ENCODE peak calls at places on chromosomes 4 and X, in six cellular contexts. S is RWPE1, Q is hepatocyte, T is cardiac muscle cell, C is Caco-2, Y is right atrium auricular region. A is an unnamed sample.

GRCh38 chrX:34893741-34894140 is 48.9 kb upstream of the FAM47B start:
- DNase-seq in S (no peak), Q (no peak), T (peak; percentile 25), C (no peak), Y (no peak), A (no peak)

GRCh38 chrX:151852294-151852693 is 60.4 kb upstream of the MAGEA4 start:
- DNase-seq in S (no peak), Q (no peak), T (no peak), C (no peak), Y (no peak), A (no peak)

GRCh38 chrX:84187501-84188319 is at the start of gene RPS6KA6:
- DNase-seq in S (no peak), Q (peak; percentile 41), T (peak; percentile 40), C (peak; percentile 43), Y (no peak), A (peak; percentile 84)

GRCh38 chr4:101232074-101232776 is 115.1 kb downstream of the PPP3CA start:
- DNase-seq in S (peak; percentile 44), Q (peak; percentile 14), T (no peak), C (no peak), Y (no peak), A (peak; percentile 84)

GRCh38 chr4:1299301-1299860 is 9.7 kb downstream of the MAEA start:
- DNase-seq in S (no peak), Q (no peak), T (no peak), C (no peak), Y (no peak), A (no peak)

GRCh38 chr4:27861802-27862201 is 1001.2 kb downstream of the STIM2 start:
- DNase-seq in S (no peak), Q (no peak), T (no peak), C (no peak), Y (no peak), A (no peak)

GRCh38 chr4:41514765-41515481 is 23.0 kb upstream of the LIMCH1 start:
- DNase-seq in S (no peak), Q (no peak), T (no peak), C (no peak), Y (no peak), A (no peak)

GRCh38 chr4:47642985-47643745 is 158.1 kb downstream of the ATP10D start:
- DNase-seq in S (no peak), Q (no peak), T (no peak), C (no peak), Y (no peak), A (no peak)

GRCh38 chr4:108172231-108172779 is 3.6 kb upstream of the LEF1 start:
- DNase-seq in S (no peak), Q (peak; percentile 76), T (peak; percentile 66), C (peak; percentile 47), Y (no peak), A (no peak)

GRCh38 chrX:132214518-132214917 is 4.7 kb downstream of the RAP2C start:
- DNase-seq in S (no peak), Q (no peak), T (peak; percentile 24), C (no peak), Y (no peak), A (no peak)

GRCh38 chr4:97656034-97656720 is 487.1 kb downstream of the STPG2 start:
- DNase-seq in S (peak; percentile 65), Q (peak; percentile 23), T (no peak), C (no peak), Y (no peak), A (no peak)

GRCh38 chrX:133849676-133850075 is 135.7 kb downstream of the GPC3 start:
- DNase-seq in S (no peak), Q (no peak), T (no peak), C (no peak), Y (no peak), A (no peak)

GRCh38 chr4:153076861-153077260 is 127.4 kb upstream of the TRIM2 start:
- DNase-seq in S (no peak), Q (no peak), T (no peak), C (no peak), Y (no peak), A (no peak)

GRCh38 chr4:175542787-175543186 is 269.3 kb downstream of the GPM6A start:
- DNase-seq in S (no peak), Q (no peak), T (no peak), C (no peak), Y (no peak), A (no peak)

GRCh38 chrX:17635231-17635630 is 102.1 kb upstream of the SCML1 start:
- DNase-seq in S (no peak), Q (peak; percentile 45), T (peak; percentile 78), C (peak; percentile 77), Y (no peak), A (peak; percentile 88)

GRCh38 chrX:18119856-18120255 is 100.8 kb downstream of the BEND2 start:
- DNase-seq in S (no peak), Q (no peak), T (no peak), C (no peak), Y (no peak), A (no peak)

GRCh38 chrX:3777416-3777815 is 64.0 kb upstream of the PRKX start:
- DNase-seq in S (no peak), Q (no peak), T (no peak), C (no peak), Y (no peak), A (no peak)

GRCh38 chr4:154361450-154361849 is 130.1 kb downstream of the DCHS2 start:
- DNase-seq in S (no peak), Q (no peak), T (no peak), C (no peak), Y (no peak), A (no peak)

GRCh38 chrX:37302569-37302968 is 46.6 kb upstream of the PRRG1 start:
- DNase-seq in S (peak; percentile 7), Q (peak; percentile 50), T (peak; percentile 26), C (peak; percentile 34), Y (no peak), A (no peak)

GRCh38 chrX:68807818-68808217 is 21.0 kb upstream of the EFNB1 start:
- DNase-seq in S (no peak), Q (peak; percentile 40), T (peak; percentile 38), C (peak; percentile 26), Y (no peak), A (no peak)

GRCh38 chrX:45783002-45783401 is 582.3 kb upstream of the DIPK2B start:
- DNase-seq in S (no peak), Q (no peak), T (no peak), C (no peak), Y (no peak), A (no peak)

GRCh38 chrX:46463682-46464081 is 81.5 kb downstream of the ZNF674 start:
- DNase-seq in S (no peak), Q (no peak), T (no peak), C (no peak), Y (no peak), A (no peak)

GRCh38 chr4:73885570-73886230 is 16.5 kb downstream of the CXCL1 start:
- DNase-seq in S (no peak), Q (no peak), T (no peak), C (no peak), Y (no peak), A (no peak)

GRCh38 chr4:7183161-7183560 is 9.2 kb upstream of the SORCS2 start:
- DNase-seq in S (no peak), Q (no peak), T (no peak), C (no peak), Y (no peak), A (no peak)

GRCh38 chr4:88041626-88042025 is 34.2 kb downstream of the PKD2 start:
- DNase-seq in S (no peak), Q (peak; percentile 55), T (no peak), C (peak; percentile 16), Y (no peak), A (no peak)

GRCh38 chr4:74374561-74375327 is 9.8 kb downstream of the EREG start:
- DNase-seq in S (peak; percentile 91), Q (no peak), T (no peak), C (no peak), Y (peak; percentile 74), A (no peak)

GRCh38 chr4:44927361-44928061 is 201.2 kb upstream of the GNPDA2 start:
- DNase-seq in S (peak; percentile 17), Q (peak; percentile 54), T (peak; percentile 63), C (peak; percentile 21), Y (no peak), A (no peak)

GRCh38 chr4:51895158-51895557 is 52.2 kb downstream of the DCUN1D4 start:
- DNase-seq in S (no peak), Q (no peak), T (no peak), C (no peak), Y (no peak), A (no peak)

GRCh38 chr4:47287735-47288134 is 175.8 kb downstream of the COMMD8 start:
- DNase-seq in S (no peak), Q (peak; percentile 36), T (no peak), C (no peak), Y (no peak), A (no peak)

GRCh38 chr4:8817813-8818062 is 53.9 kb downstream of the HMX1 start:
- DNase-seq in S (no peak), Q (no peak), T (no peak), C (no peak), Y (no peak), A (no peak)

GRCh38 chrX:116409224-116409623 is 27.2 kb upstream of the SLC6A14 start:
- DNase-seq in S (no peak), Q (peak; percentile 7), T (no peak), C (no peak), Y (no peak), A (no peak)

GRCh38 chr4:139242511-139243051 is 37.4 kb downstream of the MGARP start:
- DNase-seq in S (peak; percentile 48), Q (no peak), T (no peak), C (no peak), Y (no peak), A (peak; percentile 72)

GRCh38 chrX:9569875-9570274 is 105.0 kb downstream of the TBL1X start:
- DNase-seq in S (no peak), Q (no peak), T (no peak), C (no peak), Y (no peak), A (no peak)

GRCh38 chr4:186685744-186686143 is 37.9 kb downstream of the FAT1 start:
- DNase-seq in S (peak; percentile 63), Q (peak; percentile 55), T (no peak), C (peak; percentile 49), Y (no peak), A (no peak)

GRCh38 chr4:151226004-151226932 is 50.7 kb upstream of the PRSS48 start:
- DNase-seq in S (peak; percentile 79), Q (peak; percentile 46), T (no peak), C (no peak), Y (no peak), A (no peak)

GRCh38 chrX:20253232-20253543 is 13.5 kb downstream of the RPS6KA3 start:
- DNase-seq in S (no peak), Q (no peak), T (no peak), C (no peak), Y (no peak), A (no peak)
- TF ChIP-seq CTCF in S (no peak), Q (no peak), T (no peak), C (no peak), Y (no peak), A (no peak)

GRCh38 chr4:39527296-39528055 is at the start of gene UGDH:
- DNase-seq in S (peak; percentile 97), Q (peak; percentile 99), T (peak; percentile 97), C (peak; percentile 99), Y (peak; percentile 95), A (peak; percentile 99)
- TF ChIP-seq CTCF in S (no peak), Q (no peak), T (peak; percentile 5), C (no peak), Y (no peak), A (peak; percentile 10)

GRCh38 chr4:182642831-182643230 is 274.4 kb downstream of the DCTD start:
- DNase-seq in S (peak; percentile 3), Q (no peak), T (no peak), C (no peak), Y (no peak), A (no peak)
- TF ChIP-seq CTCF in S (no peak), Q (no peak), T (peak; percentile 39), C (no peak), Y (no peak), A (peak; percentile 46)

GRCh38 chr4:174522183-174523002 is at the start of gene HPGD:
- DNase-seq in S (no peak), Q (peak; percentile 86), T (peak; percentile 76), C (peak; percentile 74), Y (no peak), A (no peak)
- TF ChIP-seq CTCF in S (no peak), Q (no peak), T (no peak), C (no peak), Y (no peak), A (no peak)

A was measured in osteocyte.